ENCODE peak calls at places on chromosomes 13 and 19, in six cellular contexts. J, M, B, C, I and W are unnamed samples. For H3K9me2, the result is how much of the 10 kb centered on the place peaks cover.

GRCh38 chr19:18294467-18294864 is 13.0 kb upstream of the JUND start:
- DNase-seq in J (no peak), M (no peak), B (peak), C (peak), I (no peak), W (peak)

GRCh38 chr19:23075031-23075733 is 41.6 kb upstream of the ZNF730 start:
- DNase-seq in J (peak), M (peak), B (peak), C (peak), I (no peak), W (no peak)

GRCh38 chr19:29680447-29680846 is 15.2 kb downstream of the PLEKHF1 start:
- DNase-seq in J (no peak), M (no peak), B (no peak), C (no peak), I (no peak), W (no peak)

GRCh38 chr19:3954107-3954506 is 16.8 kb downstream of the DAPK3 start:
- DNase-seq in J (no peak), M (no peak), B (no peak), C (no peak), I (no peak), W (no peak)

GRCh38 chr13:59247166-59247565 is 916.6 kb downstream of the DIAPH3 start:
- DNase-seq in J (no peak), M (no peak), B (no peak), C (no peak), I (no peak), W (no peak)

GRCh38 chr13:61276401-61276800 is 139.2 kb downstream of the PCDH20 start:
- DNase-seq in J (no peak), M (no peak), B (peak), C (no peak), I (no peak), W (no peak)

GRCh38 chr13:49279885-49280284 is 32.2 kb downstream of the CDADC1 start:
- DNase-seq in J (no peak), M (no peak), B (no peak), C (no peak), I (no peak), W (no peak)

GRCh38 chr13:81697826-81698225 is 1356.9 kb upstream of the SPRY2 start:
- DNase-seq in J (no peak), M (no peak), B (no peak), C (no peak), I (no peak), W (no peak)

GRCh38 chr13:113360446-113360845 is 3.5 kb downstream of the GRTP1 start:
- DNase-seq in J (no peak), M (no peak), B (no peak), C (no peak), I (no peak), W (no peak)

GRCh38 chr19:44753932-44754742 is 5.6 kb downstream of the BCL3 start:
- DNase-seq in J (peak), M (peak), B (peak), C (peak), I (no peak), W (peak)

GRCh38 chr19:17292301-17293074 is 10.7 kb downstream of the ABHD8 start:
- DNase-seq in J (peak), M (peak), B (peak), C (peak), I (peak), W (peak)

GRCh38 chr13:111911141-111911720 is 155.7 kb upstream of the SOX1 start:
- DNase-seq in J (no peak), M (peak), B (no peak), C (no peak), I (no peak), W (no peak)

DNA sequence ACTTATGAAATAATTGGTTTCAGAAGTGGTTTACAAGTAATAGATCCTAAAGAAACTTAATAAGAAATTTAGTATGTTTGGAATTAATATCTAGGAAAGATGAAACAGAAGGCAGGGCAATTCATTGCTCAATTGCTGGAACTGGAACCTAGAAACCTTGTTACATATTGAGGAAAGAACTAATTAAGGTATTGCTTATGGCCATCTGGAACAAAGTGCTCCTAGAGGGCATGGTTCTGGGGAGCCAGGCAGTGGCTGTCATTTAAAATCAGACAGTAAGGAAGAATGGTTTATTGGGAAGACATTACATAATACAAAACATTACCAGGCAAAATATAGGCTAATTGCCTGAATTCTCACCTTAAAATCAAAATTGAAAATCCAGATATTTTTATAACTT is 224.1 kb downstream of the SLITRK6 start:
- DNase-seq in J (no peak), M (no peak), B (no peak), C (no peak), I (no peak), W (no peak)
- H3K9me2 ChIP-seq in J (under half), M (under half), B (under half), C (under half), I (under half), W (under half)

GRCh38 chr13:54206601-54207000 is 1178.0 kb downstream of the OLFM4 start:
- DNase-seq in J (no peak), M (no peak), B (no peak), C (no peak), I (no peak), W (no peak)

GRCh38 chr13:54210397-54211050 is 1181.9 kb downstream of the OLFM4 start:
- DNase-seq in J (no peak), M (peak), B (peak), C (no peak), I (no peak), W (no peak)
- H3K9me2 ChIP-seq in J (under half), M (under half), B (under half), C (under half), I (under half), W (under half)

DNA sequence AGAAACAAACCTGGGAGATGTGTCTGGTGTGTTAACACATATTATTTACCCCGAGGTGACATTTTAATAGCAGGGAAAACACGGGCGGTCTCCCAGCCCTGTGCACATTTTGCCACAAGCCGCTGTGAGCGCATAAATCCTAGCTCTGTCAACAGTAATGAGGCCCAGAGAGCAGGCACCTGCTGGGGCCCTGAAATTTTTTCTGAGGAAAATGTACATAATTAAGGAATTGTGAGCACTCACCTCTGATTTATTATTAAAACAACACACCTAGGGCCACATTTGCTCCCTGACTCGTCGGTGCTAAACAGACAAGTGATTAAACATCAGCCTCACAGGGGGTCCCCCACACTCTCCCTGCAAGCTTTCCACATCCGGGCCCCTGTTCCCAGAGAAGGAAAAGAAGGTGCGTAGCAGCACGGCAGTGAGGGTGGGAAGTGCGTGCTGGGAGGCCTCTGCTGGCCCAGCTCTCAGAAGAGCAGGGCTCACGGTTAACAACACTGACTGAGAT is 616.3 kb downstream of the UQCRFS1 start:
- DNase-seq in J (no peak), M (no peak), B (no peak), C (no peak), I (no peak), W (no peak)
- H3K9me2 ChIP-seq in J (under half), M (under half), B (under half), C (under half), I (under half), W (under half)

GRCh38 chr19:54403054-54403453 is 12.2 kb upstream of the TTYH1 start:
- DNase-seq in J (no peak), M (no peak), B (no peak), C (no peak), I (no peak), W (no peak)

GRCh38 chr19:54395685-54396084 is 19.6 kb upstream of the TTYH1 start:
- DNase-seq in J (no peak), M (no peak), B (no peak), C (no peak), I (no peak), W (no peak)

GRCh38 chr19:54405628-54406027 is 9.6 kb upstream of the TTYH1 start:
- DNase-seq in J (no peak), M (no peak), B (no peak), C (no peak), I (no peak), W (no peak)

GRCh38 chr19:54399189-54399588 is 16.1 kb upstream of the TTYH1 start:
- DNase-seq in J (no peak), M (no peak), B (peak), C (no peak), I (no peak), W (no peak)

DNA sequence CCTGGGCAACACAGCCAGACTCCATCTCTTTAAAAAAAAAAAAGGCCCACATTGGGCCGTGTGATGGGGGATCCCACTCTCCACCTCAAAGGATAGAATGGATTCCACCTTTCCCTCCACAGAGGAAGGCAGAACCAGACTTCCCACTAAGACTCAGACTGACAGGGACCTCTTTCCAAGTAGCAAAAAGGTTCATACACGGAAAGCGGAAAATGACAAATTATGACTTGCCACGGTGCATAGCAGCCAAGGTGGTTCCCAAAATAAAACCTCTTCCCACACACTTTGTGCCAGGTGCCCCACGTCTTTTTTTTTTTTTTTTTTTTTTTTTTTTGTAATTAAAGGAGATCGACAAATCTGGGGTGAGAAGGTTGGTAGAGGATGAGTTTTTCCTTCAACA is 14.4 kb upstream of the TTYH1 start:
- DNase-seq in J (no peak), M (no peak), B (no peak), C (no peak), I (no peak), W (no peak)
- H3K9me2 ChIP-seq in J (under half), M (under half), B (under half), C (under half), I (under half), W (under half)